ENCODE peak calls at places on chromosomes 13 and 19, in four cellular contexts. Y, I, S and O are unnamed samples.

GRCh38 chr13:105814219-105814901 is 721.1 kb downstream of the EFNB2 start:
- DNase-seq in Y (no peak), I (no peak), S (no peak), O (no peak)

GRCh38 chr13:51305558-51305957 is 33.9 kb upstream of the SERPINE3 start:
- DNase-seq in Y (no peak), I (no peak), S (no peak), O (no peak)

GRCh38 chr13:26604784-26605183 is 47.3 kb downstream of the WASF3 start:
- DNase-seq in Y (peak; percentile 91), I (peak; percentile 74), S (no peak), O (no peak)

GRCh38 chr19:3556978-3557460 is 367 bp downstream of the MFSD12 start:
- DNase-seq in Y (peak; percentile 86), I (no peak), S (peak; percentile 55), O (no peak)

GRCh38 chr19:6730153-6730804 is 7.1 kb downstream of the GPR108 start:
- DNase-seq in Y (peak; percentile 94), I (peak; percentile 72), S (peak; percentile 60), O (no peak)

GRCh38 chr13:44394649-44395048 is 21.0 kb downstream of the SERP2 start:
- DNase-seq in Y (no peak), I (no peak), S (no peak), O (no peak)

GRCh38 chr13:37345869-37346268 is 240.4 kb upstream of the CSNK1A1L start:
- DNase-seq in Y (no peak), I (no peak), S (no peak), O (no peak)

GRCh38 chr19:42433503-42434260 is 6.5 kb upstream of the LIPE start:
- DNase-seq in Y (peak; percentile 90), I (peak; percentile 81), S (peak; percentile 75), O (no peak)

GRCh38 chr19:31567776-31568175 is 218.5 kb upstream of the TSHZ3 start:
- DNase-seq in Y (no peak), I (no peak), S (no peak), O (no peak)

GRCh38 chr19:52366414-52366824 is 3.3 kb upstream of the ZNF880 start:
- DNase-seq in Y (no peak), I (no peak), S (no peak), O (no peak)

GRCh38 chr13:106275441-106276032 is 259.9 kb downstream of the EFNB2 start:
- DNase-seq in Y (no peak), I (no peak), S (no peak), O (no peak)

GRCh38 chr13:94090773-94091172 is 388.7 kb downstream of the DCT start:
- DNase-seq in Y (no peak), I (no peak), S (no peak), O (no peak)

GRCh38 chr13:41411536-41411935 is 45.8 kb upstream of the RGCC start:
- DNase-seq in Y (no peak), I (no peak), S (peak; percentile 34), O (no peak)

GRCh38 chr13:63364159-63364558 is 1948.5 kb upstream of the PCDH20 start:
- DNase-seq in Y (no peak), I (no peak), S (no peak), O (no peak)

GRCh38 chr13:110264685-110265275 is 42.2 kb downstream of the COL4A1 start:
- DNase-seq in Y (no peak), I (no peak), S (no peak), O (no peak)

GRCh38 chr13:99028890-99029289 is 51.0 kb upstream of the DOCK9 start:
- DNase-seq in Y (no peak), I (no peak), S (peak; percentile 37), O (no peak)

GRCh38 chr19:44002212-44002565 is 568 bp upstream of the ZNF230 start:
- DNase-seq in Y (no peak), I (no peak), S (no peak), O (no peak)

GRCh38 chr19:56720281-56720680 is 48.7 kb upstream of the ZNF835 start:
- DNase-seq in Y (no peak), I (no peak), S (no peak), O (no peak)

GRCh38 chr19:30009013-30009412 is 67.0 kb downstream of the URI1 start:
- DNase-seq in Y (no peak), I (no peak), S (no peak), O (no peak)

GRCh38 chr19:7767487-7767886 is 4.4 kb downstream of the CLEC4M start:
- DNase-seq in Y (peak; percentile 21), I (no peak), S (no peak), O (no peak)

GRCh38 chr13:27541386-27541785 is 78.9 kb downstream of the LNX2 start:
- DNase-seq in Y (no peak), I (no peak), S (no peak), O (no peak)

GRCh38 chr19:50858896-50859295 is 4.2 kb downstream of the KLK3 start:
- DNase-seq in Y (no peak), I (no peak), S (no peak), O (no peak)

GRCh38 chr13:50594276-50594970 is 249.1 kb downstream of the DLEU7 start:
- DNase-seq in Y (no peak), I (no peak), S (peak; percentile 83), O (no peak)

GRCh38 chr19:3057275-3057714 is 5.0 kb downstream of the TLE5 start:
- DNase-seq in Y (peak; percentile 96), I (peak; percentile 83), S (no peak), O (no peak)

GRCh38 chr13:101144808-101145419 is 271.4 kb downstream of the NALCN start:
- DNase-seq in Y (no peak), I (no peak), S (peak; percentile 67), O (no peak)

GRCh38 chr19:41871573-41872383 is 5.3 kb upstream of the CD79A start:
- DNase-seq in Y (peak; percentile 74), I (no peak), S (peak; percentile 93), O (no peak)

GRCh38 chr13:92158335-92158734 is 759.9 kb downstream of the GPC5 start:
- DNase-seq in Y (no peak), I (no peak), S (no peak), O (no peak)

GRCh38 chr19:7992575-7992974 is 12.9 kb downstream of the ELAVL1 start:
- DNase-seq in Y (no peak), I (no peak), S (no peak), O (no peak)

GRCh38 chr13:35733832-35734231 is 257.3 kb upstream of the MAB21L1 start:
- DNase-seq in Y (no peak), I (no peak), S (no peak), O (no peak)

GRCh38 chr13:99313473-99313872 is 6.3 kb upstream of the GPR183 start:
- DNase-seq in Y (no peak), I (no peak), S (no peak), O (no peak)

GRCh38 chr13:75405976-75406703 is 75.8 kb downstream of the TBC1D4 start:
- DNase-seq in Y (no peak), I (no peak), S (no peak), O (no peak)

GRCh38 chr13:101210774-101211173 is 205.5 kb downstream of the NALCN start:
- DNase-seq in Y (no peak), I (no peak), S (no peak), O (no peak)

GRCh38 chr19:18192673-18193387 is at the start of gene MPV17L2:
- DNase-seq in Y (peak; percentile 100), I (peak; percentile 100), S (peak; percentile 100), O (peak; percentile 100)

GRCh38 chr13:20442798-20443381 is 82.8 kb downstream of the CRYL1 start:
- DNase-seq in Y (peak; percentile 89), I (no peak), S (no peak), O (no peak)

GRCh38 chr19:51799311-51799997 is 4.5 kb downstream of the FPR3 start:
- DNase-seq in Y (peak; percentile 92), I (peak; percentile 86), S (no peak), O (no peak)

GRCh38 chr13:44834404-44834803 is 154.9 kb downstream of the NUFIP1 start:
- DNase-seq in Y (no peak), I (no peak), S (no peak), O (no peak)

GRCh38 chr13:101291647-101292515 is 124.4 kb downstream of the NALCN start:
- DNase-seq in Y (no peak), I (no peak), S (no peak), O (no peak)

DNA sequence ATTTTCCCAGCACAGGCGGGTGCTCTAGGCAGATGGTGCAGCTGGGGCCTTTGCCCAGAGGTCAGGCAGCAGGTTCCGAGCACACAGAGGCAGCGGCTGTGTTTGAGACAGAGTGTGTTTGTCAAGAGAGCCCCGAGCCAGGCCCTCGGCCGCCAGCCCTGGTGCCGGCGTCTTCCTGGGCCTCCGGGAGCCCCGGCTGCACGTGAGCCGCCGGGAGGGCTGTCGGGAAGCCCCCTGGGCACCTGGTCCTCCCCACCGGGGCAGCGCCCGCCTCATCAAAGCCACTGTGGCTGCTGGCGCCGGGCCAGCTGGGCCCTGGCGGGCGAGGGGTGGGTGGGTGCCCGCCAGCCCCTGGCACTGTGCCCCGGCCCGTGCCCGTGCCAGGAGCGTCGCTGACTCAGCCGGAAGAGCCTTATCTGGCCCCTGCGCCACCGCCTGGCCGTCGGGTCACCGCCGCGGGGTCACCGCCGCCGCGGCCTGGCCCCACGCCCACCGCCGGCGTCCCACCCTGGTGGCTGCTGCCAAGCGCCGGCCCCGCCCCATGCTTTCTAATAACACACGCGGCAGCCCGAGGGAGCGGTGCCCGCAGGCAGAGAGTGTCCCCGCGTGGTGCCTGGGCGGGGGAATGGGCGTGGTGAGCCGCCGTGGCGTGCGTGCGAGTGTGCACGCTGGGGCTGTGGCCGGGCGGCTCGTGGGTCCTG is 14.9 kb downstream of the ARID3A start:
- DNase-seq in Y (peak; percentile 95), I (peak; percentile 90), S (peak; percentile 50), O (no peak)
- TF ChIP-seq CTCF in Y (no peak), I (no peak), S (no peak), O (no peak)

DNA sequence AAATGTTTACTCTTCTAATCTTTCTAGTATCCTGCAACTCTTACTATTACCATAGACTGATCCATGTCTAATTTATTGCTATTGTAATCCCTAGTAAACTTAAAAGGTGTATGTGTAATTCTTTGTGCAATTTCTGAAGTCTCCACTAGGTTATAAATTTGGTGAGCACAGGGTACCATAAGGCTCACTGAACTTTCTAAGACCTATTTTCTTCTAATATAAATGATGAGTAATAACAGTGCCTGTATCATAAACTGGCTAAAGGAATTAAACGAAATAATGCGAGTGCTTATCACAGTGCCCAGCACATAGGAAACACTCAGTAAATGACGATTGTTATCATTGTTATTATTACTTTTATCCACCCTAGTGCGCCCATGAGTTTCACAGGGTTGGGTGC is 119.1 kb downstream of the KLF12 start:
- DNase-seq in Y (no peak), I (no peak), S (peak; percentile 18), O (no peak)
- TF ChIP-seq CTCF in Y (no peak), I (no peak), S (no peak), O (peak; percentile 63)

DNA sequence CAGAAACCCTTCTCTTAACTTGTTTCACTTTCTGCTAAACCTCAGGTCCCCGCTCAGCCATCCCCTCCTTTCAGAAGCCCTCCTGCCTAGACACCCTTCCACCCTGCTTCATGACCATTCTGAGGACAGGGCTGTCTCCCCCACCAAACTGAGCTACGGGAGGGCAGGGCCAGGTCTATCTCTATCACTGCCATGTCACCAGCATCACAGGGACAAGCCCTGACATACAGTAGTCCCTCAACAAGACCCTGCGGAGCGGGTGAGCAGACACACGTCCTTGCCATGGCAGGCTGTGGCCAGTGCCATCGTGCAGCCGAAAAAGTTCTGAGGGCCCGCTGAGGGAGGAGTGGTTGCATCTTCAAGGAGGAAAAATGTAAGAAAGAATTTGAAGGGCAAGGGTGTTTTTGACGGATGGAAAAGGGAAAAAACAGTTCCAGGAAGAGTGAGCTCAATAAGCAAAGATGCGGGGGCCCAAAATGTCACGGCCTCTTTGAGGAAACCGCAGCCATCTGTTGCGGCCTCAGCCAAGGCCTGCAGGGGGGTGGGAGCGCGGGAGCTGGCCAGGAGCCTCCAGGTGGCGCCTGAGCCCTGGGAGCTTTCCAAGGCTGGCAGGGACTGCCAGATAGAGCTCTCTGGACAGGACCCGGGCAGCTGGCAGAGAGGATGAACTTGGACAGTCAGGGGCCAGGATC is 8.1 kb downstream of the PTGIR start:
- DNase-seq in Y (peak; percentile 61), I (no peak), S (peak; percentile 73), O (no peak)
- TF ChIP-seq CTCF in Y (peak; percentile 46), I (no peak), S (peak; percentile 35), O (peak; percentile 74)

GRCh38 chr13:40340368-40341085 is 325.9 kb downstream of the FOXO1 start:
- DNase-seq in Y (no peak), I (no peak), S (no peak), O (no peak)
- TF ChIP-seq CTCF in Y (peak; percentile 16), I (no peak), S (no peak), O (peak; percentile 69)